ENCODE peak calls at places on chromosomes 2 and 18, in six cellular contexts. One of them, this sample, is unnamed.

GRCh38 chr2:105744091-105744908 is 412 bp upstream of the NCK2 start:
- DNase-seq in colonic mucosa: peak; percentile 63
- DNase-seq in BE2C: peak; percentile 55
- DNase-seq in Karpas-422: peak; percentile 65
- DNase-seq in BJ: no peak
- DNase-seq in mucosa of descending colon: peak; percentile 70
- DNase-seq in this sample: peak; percentile 74

GRCh38 chr2:214774108-214774507 is 35.4 kb downstream of the BARD1 start:
- DNase-seq in colonic mucosa: no peak
- DNase-seq in BE2C: no peak
- DNase-seq in Karpas-422: no peak
- DNase-seq in BJ: no peak
- DNase-seq in mucosa of descending colon: no peak
- DNase-seq in this sample: no peak

GRCh38 chr2:98027955-98028593 is 32.3 kb upstream of the TMEM131 start:
- DNase-seq in colonic mucosa: no peak
- DNase-seq in BE2C: no peak
- DNase-seq in Karpas-422: peak; percentile 55
- DNase-seq in BJ: no peak
- DNase-seq in mucosa of descending colon: no peak
- DNase-seq in this sample: no peak

GRCh38 chr2:188475945-188476344 is 184.3 kb downstream of the GULP1 start:
- DNase-seq in colonic mucosa: no peak
- DNase-seq in BE2C: no peak
- DNase-seq in Karpas-422: no peak
- DNase-seq in BJ: no peak
- DNase-seq in mucosa of descending colon: no peak
- DNase-seq in this sample: no peak

GRCh38 chr2:4803396-4803795 is 888.8 kb upstream of the SOX11 start:
- DNase-seq in colonic mucosa: no peak
- DNase-seq in BE2C: no peak
- DNase-seq in Karpas-422: no peak
- DNase-seq in BJ: no peak
- DNase-seq in mucosa of descending colon: no peak
- DNase-seq in this sample: no peak

GRCh38 chr18:78611869-78612268 is 367.7 kb upstream of the SALL3 start:
- DNase-seq in colonic mucosa: no peak
- DNase-seq in BE2C: no peak
- DNase-seq in Karpas-422: no peak
- DNase-seq in BJ: no peak
- DNase-seq in mucosa of descending colon: no peak
- DNase-seq in this sample: no peak

GRCh38 chr2:15810451-15811150 is 129.7 kb upstream of the MYCN start:
- DNase-seq in colonic mucosa: no peak
- DNase-seq in BE2C: no peak
- DNase-seq in Karpas-422: no peak
- DNase-seq in BJ: no peak
- DNase-seq in mucosa of descending colon: no peak
- DNase-seq in this sample: no peak

GRCh38 chr2:18834341-18834740 is 245.0 kb upstream of the NT5C1B start:
- DNase-seq in colonic mucosa: no peak
- DNase-seq in BE2C: no peak
- DNase-seq in Karpas-422: no peak
- DNase-seq in BJ: no peak
- DNase-seq in mucosa of descending colon: no peak
- DNase-seq in this sample: no peak

GRCh38 chr18:68721681-68722583 is 7.0 kb upstream of the TMX3 start:
- DNase-seq in colonic mucosa: no peak
- DNase-seq in BE2C: no peak
- DNase-seq in Karpas-422: peak; percentile 44
- DNase-seq in BJ: no peak
- DNase-seq in mucosa of descending colon: no peak
- DNase-seq in this sample: no peak

GRCh38 chr18:79983253-79983652 is 5.1 kb downstream of the TXNL4A start:
- DNase-seq in colonic mucosa: no peak
- DNase-seq in BE2C: no peak
- DNase-seq in Karpas-422: no peak
- DNase-seq in BJ: no peak
- DNase-seq in mucosa of descending colon: no peak
- DNase-seq in this sample: no peak

GRCh38 chr2:231512222-231512621 is 18.0 kb downstream of the NMUR1 start:
- DNase-seq in colonic mucosa: no peak
- DNase-seq in BE2C: peak; percentile 48
- DNase-seq in Karpas-422: no peak
- DNase-seq in BJ: no peak
- DNase-seq in mucosa of descending colon: no peak
- DNase-seq in this sample: no peak

GRCh38 chr2:196277002-196277401 is 105.6 kb upstream of the STK17B start:
- DNase-seq in colonic mucosa: no peak
- DNase-seq in BE2C: no peak
- DNase-seq in Karpas-422: peak; percentile 90
- DNase-seq in BJ: no peak
- DNase-seq in mucosa of descending colon: peak; percentile 52
- DNase-seq in this sample: no peak

GRCh38 chr18:76943542-76944339 is 121.4 kb downstream of the ZNF236 start:
- DNase-seq in colonic mucosa: no peak
- DNase-seq in BE2C: no peak
- DNase-seq in Karpas-422: no peak
- DNase-seq in BJ: no peak
- DNase-seq in mucosa of descending colon: no peak
- DNase-seq in this sample: peak; percentile 83

GRCh38 chr2:45585267-45585861 is 25.7 kb downstream of the SRBD1 start:
- DNase-seq in colonic mucosa: peak; percentile 35
- DNase-seq in BE2C: peak; percentile 27
- DNase-seq in Karpas-422: peak; percentile 84
- DNase-seq in BJ: no peak
- DNase-seq in mucosa of descending colon: peak; percentile 62
- DNase-seq in this sample: no peak

GRCh38 chr2:64853894-64854293 is 135.3 kb upstream of the SLC1A4 start:
- DNase-seq in colonic mucosa: no peak
- DNase-seq in BE2C: no peak
- DNase-seq in Karpas-422: no peak
- DNase-seq in BJ: no peak
- DNase-seq in mucosa of descending colon: no peak
- DNase-seq in this sample: no peak

GRCh38 chr2:229780856-229781773 is 66.8 kb upstream of the DNER start:
- DNase-seq in colonic mucosa: no peak
- DNase-seq in BE2C: no peak
- DNase-seq in Karpas-422: peak; percentile 81
- DNase-seq in BJ: no peak
- DNase-seq in mucosa of descending colon: no peak
- DNase-seq in this sample: no peak

GRCh38 chr2:15527074-15527739 is 33.9 kb downstream of the NBAS start:
- DNase-seq in colonic mucosa: no peak
- DNase-seq in BE2C: peak; percentile 16
- DNase-seq in Karpas-422: peak; percentile 65
- DNase-seq in BJ: no peak
- DNase-seq in mucosa of descending colon: no peak
- DNase-seq in this sample: no peak

GRCh38 chr2:134714228-134714627 is 4.6 kb downstream of the TMEM163 start:
- DNase-seq in colonic mucosa: no peak
- DNase-seq in BE2C: no peak
- DNase-seq in Karpas-422: no peak
- DNase-seq in BJ: no peak
- DNase-seq in mucosa of descending colon: no peak
- DNase-seq in this sample: no peak

GRCh38 chr18:63430526-63430925 is 8.2 kb upstream of the VPS4B start:
- DNase-seq in colonic mucosa: no peak
- DNase-seq in BE2C: no peak
- DNase-seq in Karpas-422: no peak
- DNase-seq in BJ: no peak
- DNase-seq in mucosa of descending colon: no peak
- DNase-seq in this sample: no peak

DNA sequence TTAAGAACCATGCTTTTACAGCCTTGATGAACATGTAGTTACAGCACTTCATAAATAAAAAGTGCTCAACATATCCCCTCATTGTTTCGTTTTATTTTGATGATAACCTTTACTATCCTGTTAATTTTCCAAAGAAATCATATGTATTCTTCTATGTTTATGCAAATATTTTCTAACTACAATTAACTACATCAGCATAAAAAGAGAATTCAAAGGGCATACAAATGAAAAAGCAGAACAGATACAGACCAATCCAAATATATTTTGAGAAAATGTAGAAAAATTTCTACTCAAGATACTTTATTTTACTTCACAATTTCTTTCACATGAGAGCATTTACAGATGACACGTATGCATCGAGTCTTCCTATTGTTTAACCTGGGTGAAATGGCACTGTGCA is 69.1 kb downstream of the MBD2 start:
- DNase-seq in colonic mucosa: no peak
- DNase-seq in BE2C: no peak
- DNase-seq in Karpas-422: no peak
- DNase-seq in BJ: no peak
- DNase-seq in mucosa of descending colon: no peak
- DNase-seq in this sample: no peak
- H3K36me3 ChIP-seq in colonic mucosa: peaks cover 5% of the 10 kb centered on the region
- H3K36me3 ChIP-seq in BE2C: no peaks in the 10 kb centered on the region
- H3K36me3 ChIP-seq in Karpas-422: peaks cover 74% of the 10 kb centered on the region
- H3K36me3 ChIP-seq in BJ: peaks cover 16% of the 10 kb centered on the region
- H3K36me3 ChIP-seq in mucosa of descending colon: peaks cover 11% of the 10 kb centered on the region
- H3K36me3 ChIP-seq in this sample: peaks cover 75% of the 10 kb centered on the region

DNA sequence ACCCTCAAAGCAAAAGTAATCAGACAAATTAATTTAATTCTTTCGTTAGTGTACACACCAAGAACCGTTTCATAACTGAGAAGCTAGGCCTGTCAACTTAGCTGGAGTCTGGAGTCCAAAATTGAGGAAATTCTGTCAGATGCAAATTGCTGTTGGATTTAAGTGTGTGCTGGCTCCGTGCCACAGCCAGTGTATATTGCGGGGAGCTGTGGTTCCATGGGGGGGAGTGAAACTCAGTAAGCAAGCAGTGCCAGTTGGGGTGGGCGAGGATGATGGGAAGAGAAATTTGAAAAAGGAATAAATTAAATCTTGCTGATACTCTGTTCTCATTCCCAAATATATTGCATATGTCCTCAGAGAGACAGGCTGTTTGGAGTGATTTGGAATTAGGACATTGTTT is 4.0 kb downstream of the ARPC2 start:
- DNase-seq in colonic mucosa: no peak
- DNase-seq in BE2C: no peak
- DNase-seq in Karpas-422: peak; percentile 54
- DNase-seq in BJ: no peak
- DNase-seq in mucosa of descending colon: no peak
- DNase-seq in this sample: no peak
- H3K36me3 ChIP-seq in colonic mucosa: no peaks in the 10 kb centered on the region
- H3K36me3 ChIP-seq in BE2C: peaks cover 18% of the 10 kb centered on the region
- H3K36me3 ChIP-seq in Karpas-422: peaks cover 59% of the 10 kb centered on the region
- H3K36me3 ChIP-seq in BJ: peaks cover 4% of the 10 kb centered on the region
- H3K36me3 ChIP-seq in mucosa of descending colon: no peaks in the 10 kb centered on the region
- H3K36me3 ChIP-seq in this sample: peaks cover 46% of the 10 kb centered on the region

DNA sequence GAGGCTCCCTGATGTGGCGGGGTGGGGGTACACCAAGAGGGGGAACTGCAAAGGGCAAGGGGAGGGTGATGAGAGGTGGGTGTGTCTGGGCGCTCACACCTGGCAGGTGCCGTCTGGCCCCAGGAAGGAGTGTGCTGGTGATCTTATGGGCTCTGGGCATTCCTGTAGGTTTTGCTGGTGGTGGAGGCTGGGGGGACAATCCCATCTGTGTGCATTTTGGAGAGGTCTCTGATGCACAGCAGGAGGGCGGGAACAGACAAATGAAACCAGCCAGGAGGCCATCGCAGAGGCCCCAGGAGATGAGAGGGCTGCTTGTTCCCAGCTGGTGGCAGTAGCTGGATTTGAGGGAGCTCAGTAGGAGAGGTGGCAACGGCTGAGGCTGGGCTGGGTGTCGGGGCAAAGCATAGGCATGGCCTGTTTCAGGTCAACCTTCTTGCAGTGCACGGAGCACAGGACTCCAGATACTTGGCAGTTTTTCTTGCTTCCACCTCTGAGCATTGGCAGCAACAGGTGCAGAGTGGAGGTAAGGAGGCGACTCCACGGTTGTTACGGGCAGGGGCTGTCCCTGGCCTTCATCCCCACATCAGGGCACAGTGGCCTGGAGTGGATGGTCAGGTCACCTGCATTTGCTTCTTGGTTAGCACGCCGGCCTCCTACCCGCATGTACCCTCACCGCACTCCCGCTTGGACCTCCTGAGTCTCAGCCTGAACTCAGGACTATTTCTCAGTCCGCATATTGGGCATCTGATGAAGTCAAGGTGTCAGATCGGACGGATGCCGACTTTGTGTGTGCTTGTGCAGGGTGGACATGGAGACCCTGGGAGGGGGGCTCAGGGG is 194.2 kb upstream of the HDAC4 start:
- DNase-seq in colonic mucosa: peak; percentile 9
- DNase-seq in BE2C: no peak
- DNase-seq in Karpas-422: no peak
- DNase-seq in BJ: no peak
- DNase-seq in mucosa of descending colon: no peak
- DNase-seq in this sample: peak; percentile 26
- H3K36me3 ChIP-seq in colonic mucosa: no peaks in the 10 kb centered on the region
- H3K36me3 ChIP-seq in BE2C: no peaks in the 10 kb centered on the region
- H3K36me3 ChIP-seq in Karpas-422: no peaks in the 10 kb centered on the region
- H3K36me3 ChIP-seq in BJ: no peaks in the 10 kb centered on the region
- H3K36me3 ChIP-seq in mucosa of descending colon: no peaks in the 10 kb centered on the region
- H3K36me3 ChIP-seq in this sample: no peaks in the 10 kb centered on the region

GRCh38 chr2:37649518-37649917 is 21.9 kb downstream of the CDC42EP3 start:
- DNase-seq in colonic mucosa: no peak
- DNase-seq in BE2C: no peak
- DNase-seq in Karpas-422: no peak
- DNase-seq in BJ: no peak
- DNase-seq in mucosa of descending colon: no peak
- DNase-seq in this sample: peak; percentile 35

GRCh38 chr2:37647941-37648315 is 23.5 kb downstream of the CDC42EP3 start:
- DNase-seq in colonic mucosa: no peak
- DNase-seq in BE2C: no peak
- DNase-seq in Karpas-422: no peak
- DNase-seq in BJ: no peak
- DNase-seq in mucosa of descending colon: no peak
- DNase-seq in this sample: no peak

GRCh38 chr2:37650548-37651101 is 20.8 kb downstream of the CDC42EP3 start:
- DNase-seq in colonic mucosa: no peak
- DNase-seq in BE2C: no peak
- DNase-seq in Karpas-422: no peak
- DNase-seq in BJ: no peak
- DNase-seq in mucosa of descending colon: no peak
- DNase-seq in this sample: peak; percentile 23

GRCh38 chr2:37645836-37646235 is 25.6 kb downstream of the CDC42EP3 start:
- DNase-seq in colonic mucosa: no peak
- DNase-seq in BE2C: no peak
- DNase-seq in Karpas-422: no peak
- DNase-seq in BJ: no peak
- DNase-seq in mucosa of descending colon: no peak
- DNase-seq in this sample: peak; percentile 33

DNA sequence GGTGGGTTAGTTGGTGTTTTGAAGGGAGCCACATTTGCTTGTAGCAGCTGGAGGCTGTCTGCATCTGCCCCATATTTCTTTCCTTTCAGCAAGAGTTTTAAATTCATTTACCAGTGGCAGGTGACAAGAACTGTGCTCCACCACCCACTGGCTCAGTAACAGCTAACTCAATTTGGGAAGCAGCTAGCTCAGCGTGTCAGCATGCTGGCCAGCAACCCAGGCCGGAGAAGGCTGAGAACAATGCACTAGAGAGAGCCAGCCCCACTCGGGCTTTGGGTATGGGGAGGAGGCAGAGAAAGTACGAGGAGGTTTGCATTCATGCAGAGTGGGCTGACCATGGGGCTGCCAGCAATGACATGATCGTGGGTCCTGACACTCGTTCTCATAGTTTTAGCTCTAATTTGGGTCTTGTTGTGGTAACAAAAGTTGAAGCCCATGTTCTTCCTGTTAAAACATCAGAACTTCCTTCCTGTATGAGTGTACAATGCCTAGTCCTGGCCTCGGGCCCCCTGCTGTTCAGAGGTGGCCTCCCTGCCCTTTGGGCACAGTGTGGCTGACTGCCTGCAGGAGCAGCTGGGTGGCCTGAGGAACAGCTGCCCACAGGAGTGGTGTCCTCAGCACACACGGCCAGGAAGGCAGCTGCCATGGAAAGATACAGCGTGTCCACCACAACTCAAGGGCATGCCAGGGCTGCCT is 23.0 kb downstream of the CDC42EP3 start:
- DNase-seq in colonic mucosa: no peak
- DNase-seq in BE2C: peak; percentile 72
- DNase-seq in Karpas-422: no peak
- DNase-seq in BJ: no peak
- DNase-seq in mucosa of descending colon: peak; percentile 19
- DNase-seq in this sample: peak; percentile 80
- H3K36me3 ChIP-seq in colonic mucosa: no peaks in the 10 kb centered on the region
- H3K36me3 ChIP-seq in BE2C: peaks cover 84% of the 10 kb centered on the region
- H3K36me3 ChIP-seq in Karpas-422: peaks cover 2% of the 10 kb centered on the region
- H3K36me3 ChIP-seq in BJ: peaks cover 25% of the 10 kb centered on the region
- H3K36me3 ChIP-seq in mucosa of descending colon: no peaks in the 10 kb centered on the region
- H3K36me3 ChIP-seq in this sample: peaks cover 30% of the 10 kb centered on the region